ENCODE peak calls at places on chromosomes 12 and 14, in seven cellular contexts. A is amniotic stem cell; Z is effector CD4-positive, alpha-beta T cell; W is anterior cingulate cortex; X is fibroblast of mammary gland; D is EL; L is HFFc6. H is an unnamed sample.

GRCh38 chr12:121697093-121697698 is 15.4 kb upstream of the TMEM120B start:
- DNase-seq in A (peak; percentile 44), Z (peak; percentile 38), W (peak; percentile 27), X (peak; percentile 63), D (peak; percentile 47), L (peak; percentile 51), H (peak; percentile 63)

GRCh38 chr14:39071096-39071495 is 31.9 kb downstream of the SEC23A start:
- DNase-seq in A (no peak), Z (no peak), W (no peak), X (no peak), D (no peak), L (no peak), H (no peak)

GRCh38 chr12:115257791-115258190 is 573.8 kb upstream of the TBX3 start:
- DNase-seq in A (no peak), Z (no peak), W (no peak), X (peak; percentile 69), D (peak; percentile 70), L (peak; percentile 56), H (no peak)

GRCh38 chr12:91577586-91578539 is 395.2 kb upstream of the DCN start:
- DNase-seq in A (no peak), Z (no peak), W (peak; percentile 14), X (peak; percentile 55), D (peak; percentile 17), L (peak; percentile 12), H (no peak)

GRCh38 chr14:77856930-77857329 is 57.0 kb downstream of the ADCK1 start:
- DNase-seq in A (no peak), Z (no peak), W (no peak), X (no peak), D (no peak), L (no peak), H (no peak)

GRCh38 chr14:105865904-105866840 is 339.8 kb downstream of the TMEM121 start:
- DNase-seq in A (no peak), Z (no peak), W (no peak), X (no peak), D (no peak), L (no peak), H (no peak)

GRCh38 chr12:15599266-15600037 is 189.7 kb downstream of the EPS8 start:
- DNase-seq in A (peak; percentile 29), Z (no peak), W (no peak), X (peak; percentile 93), D (peak; percentile 46), L (peak; percentile 14), H (no peak)

GRCh38 chr14:35932659-35933159 is 106.6 kb downstream of the BRMS1L start:
- DNase-seq in A (no peak), Z (no peak), W (no peak), X (no peak), D (no peak), L (no peak), H (no peak)

GRCh38 chr14:73771848-73772705 is 57.9 kb upstream of the PNMA1 start:
- DNase-seq in A (no peak), Z (peak; percentile 44), W (no peak), X (peak; percentile 75), D (no peak), L (no peak), H (peak; percentile 93)

GRCh38 chr12:68374315-68374982 is 42.3 kb upstream of the MDM1 start:
- DNase-seq in A (no peak), Z (peak; percentile 12), W (no peak), X (no peak), D (no peak), L (no peak), H (no peak)

GRCh38 chr12:27142102-27142721 is 59.8 kb upstream of the C12orf71 start:
- DNase-seq in A (peak; percentile 41), Z (peak; percentile 7), W (peak; percentile 59), X (peak; percentile 84), D (peak; percentile 77), L (peak; percentile 69), H (peak; percentile 13)

GRCh38 chr12:123121670-123122069 is 29.2 kb downstream of the PITPNM2 start:
- DNase-seq in A (no peak), Z (no peak), W (no peak), X (no peak), D (no peak), L (no peak), H (no peak)

GRCh38 chr12:113301811-113302210 is 33.1 kb downstream of the SLC8B1 start:
- DNase-seq in A (no peak), Z (no peak), W (no peak), X (no peak), D (no peak), L (no peak), H (no peak)

GRCh38 chr14:92563359-92563758 is 49.8 kb downstream of the RIN3 start:
- DNase-seq in A (no peak), Z (no peak), W (no peak), X (peak; percentile 49), D (no peak), L (peak; percentile 42), H (no peak)

GRCh38 chr12:94566345-94566744 is 84.0 kb downstream of the TMCC3 start:
- DNase-seq in A (no peak), Z (no peak), W (peak; percentile 87), X (no peak), D (no peak), L (no peak), H (no peak)

GRCh38 chr12:118237908-118238307 is 102.0 kb downstream of the PEBP1 start:
- DNase-seq in A (no peak), Z (no peak), W (no peak), X (peak; percentile 26), D (peak; percentile 52), L (peak; percentile 48), H (no peak)

GRCh38 chr14:62691613-62692489 is 353.4 kb downstream of the KCNH5 start:
- DNase-seq in A (peak; percentile 91), Z (no peak), W (no peak), X (peak; percentile 92), D (peak; percentile 83), L (peak; percentile 28), H (peak; percentile 78)

GRCh38 chr14:90490727-90491050 is 93.9 kb downstream of the CALM1 start:
- DNase-seq in A (no peak), Z (no peak), W (no peak), X (no peak), D (no peak), L (no peak), H (no peak)

GRCh38 chr12:537772-538171 is 78.0 kb downstream of the B4GALNT3 start:
- DNase-seq in A (no peak), Z (no peak), W (no peak), X (no peak), D (no peak), L (no peak), H (peak; percentile 58)

GRCh38 chr12:80472912-80473500 is 29.0 kb downstream of the PTPRQ start:
- DNase-seq in A (no peak), Z (no peak), W (no peak), X (peak; percentile 90), D (peak; percentile 74), L (peak; percentile 74), H (peak; percentile 68)

GRCh38 chr12:104687823-104688573 is 231.2 kb downstream of the CHST11 start:
- DNase-seq in A (no peak), Z (no peak), W (no peak), X (no peak), D (no peak), L (no peak), H (no peak)

GRCh38 chr12:57473886-57474285 is 5.8 kb downstream of the ARHGAP9 start:
- DNase-seq in A (no peak), Z (no peak), W (no peak), X (no peak), D (no peak), L (no peak), H (no peak)

GRCh38 chr14:26984318-26985177 is 386.7 kb upstream of the NOVA1 start:
- DNase-seq in A (peak; percentile 12), Z (no peak), W (peak; percentile 61), X (peak; percentile 85), D (peak; percentile 3), L (no peak), H (peak; percentile 67)

GRCh38 chr12:72295744-72296143 is 23.6 kb downstream of the TRHDE start:
- DNase-seq in A (no peak), Z (no peak), W (no peak), X (peak; percentile 44), D (peak; percentile 80), L (peak; percentile 77), H (no peak)

GRCh38 chr14:72929316-72930080 is 3.2 kb downstream of the DCAF4 start:
- DNase-seq in A (no peak), Z (no peak), W (no peak), X (no peak), D (no peak), L (no peak), H (no peak)

GRCh38 chr12:4829793-4830162 is 79.9 kb upstream of the KCNA1 start:
- DNase-seq in A (no peak), Z (no peak), W (no peak), X (no peak), D (no peak), L (no peak), H (no peak)

GRCh38 chr12:94812345-94812744 is 162.0 kb upstream of the TMCC3 start:
- DNase-seq in A (no peak), Z (no peak), W (no peak), X (no peak), D (no peak), L (no peak), H (no peak)

GRCh38 chr12:23810327-23810902 is 139.1 kb downstream of the SOX5 start:
- DNase-seq in A (no peak), Z (no peak), W (no peak), X (no peak), D (no peak), L (no peak), H (peak; percentile 58)

GRCh38 chr12:11508699-11509098 is 113.3 kb upstream of the PRB2 start:
- DNase-seq in A (peak; percentile 8), Z (no peak), W (no peak), X (peak; percentile 19), D (peak; percentile 51), L (peak; percentile 52), H (no peak)

GRCh38 chr14:57295261-57295660 is 26.5 kb downstream of the AP5M1 start:
- DNase-seq in A (no peak), Z (no peak), W (no peak), X (no peak), D (no peak), L (no peak), H (no peak)

H was measured in COR-L47.